ENCODE peak calls at places on chromosomes 16 and 17, in seven cellular contexts. One of them, this sample, is unnamed.

GRCh38 chr17:13931752-13932477 is 137.4 kb upstream of the COX10 start:
- DNase-seq in stomach: peak
- DNase-seq in CD4-positive, alpha-beta T cell: no peak
- DNase-seq in fibroblast of pulmonary artery: peak
- DNase-seq in AG09309: no peak
- DNase-seq in progenitor cell of endocrine pancreas: no peak
- DNase-seq in keratinocyte: peak
- DNase-seq in this sample: no peak

GRCh38 chr16:49362230-49362629 is 11.4 kb upstream of the C16orf78 start:
- DNase-seq in fibroblast of pulmonary artery: no peak
- DNase-seq in CD4-positive, alpha-beta T cell: no peak
- DNase-seq in keratinocyte: no peak
- DNase-seq in AG09309: no peak
- DNase-seq in progenitor cell of endocrine pancreas: no peak
- DNase-seq in stomach: no peak
- DNase-seq in this sample: no peak

GRCh38 chr17:67200727-67201301 is 44.2 kb downstream of the HELZ start:
- DNase-seq in CD4-positive, alpha-beta T cell: no peak
- DNase-seq in fibroblast of pulmonary artery: peak
- DNase-seq in stomach: no peak
- DNase-seq in progenitor cell of endocrine pancreas: no peak
- DNase-seq in AG09309: no peak
- DNase-seq in keratinocyte: no peak
- DNase-seq in this sample: no peak

GRCh38 chr17:56886288-56886721 is 27.5 kb downstream of the TRIM25 start:
- DNase-seq in keratinocyte: no peak
- DNase-seq in CD4-positive, alpha-beta T cell: no peak
- DNase-seq in AG09309: no peak
- DNase-seq in stomach: peak
- DNase-seq in progenitor cell of endocrine pancreas: no peak
- DNase-seq in fibroblast of pulmonary artery: no peak
- DNase-seq in this sample: no peak

GRCh38 chr17:5097101-5097834 is 14.4 kb downstream of the ZNF232 start:
- DNase-seq in stomach: peak
- DNase-seq in fibroblast of pulmonary artery: no peak
- DNase-seq in AG09309: no peak
- DNase-seq in CD4-positive, alpha-beta T cell: peak
- DNase-seq in keratinocyte: no peak
- DNase-seq in progenitor cell of endocrine pancreas: peak
- DNase-seq in this sample: peak

GRCh38 chr17:11980813-11981212 is 16.5 kb downstream of the ZNF18 start:
- DNase-seq in AG09309: no peak
- DNase-seq in progenitor cell of endocrine pancreas: no peak
- DNase-seq in CD4-positive, alpha-beta T cell: no peak
- DNase-seq in fibroblast of pulmonary artery: peak
- DNase-seq in keratinocyte: no peak
- DNase-seq in stomach: no peak
- DNase-seq in this sample: no peak

GRCh38 chr17:20241855-20242254 is 225.5 kb downstream of the LGALS9B start:
- DNase-seq in AG09309: no peak
- DNase-seq in keratinocyte: no peak
- DNase-seq in CD4-positive, alpha-beta T cell: no peak
- DNase-seq in stomach: no peak
- DNase-seq in progenitor cell of endocrine pancreas: no peak
- DNase-seq in fibroblast of pulmonary artery: no peak
- DNase-seq in this sample: no peak

GRCh38 chr17:72700226-72700625 is 392.3 kb downstream of the SLC39A11 start:
- DNase-seq in AG09309: no peak
- DNase-seq in stomach: no peak
- DNase-seq in progenitor cell of endocrine pancreas: no peak
- DNase-seq in CD4-positive, alpha-beta T cell: no peak
- DNase-seq in keratinocyte: no peak
- DNase-seq in fibroblast of pulmonary artery: no peak
- DNase-seq in this sample: no peak

GRCh38 chr17:41215681-41216080 is 10.8 kb upstream of the KRTAP9-2 start:
- DNase-seq in AG09309: no peak
- DNase-seq in progenitor cell of endocrine pancreas: no peak
- DNase-seq in CD4-positive, alpha-beta T cell: no peak
- DNase-seq in fibroblast of pulmonary artery: no peak
- DNase-seq in stomach: no peak
- DNase-seq in keratinocyte: no peak
- DNase-seq in this sample: no peak

GRCh38 chr17:81058263-81058871 is 23.4 kb downstream of the BAIAP2 start:
- DNase-seq in stomach: no peak
- DNase-seq in progenitor cell of endocrine pancreas: no peak
- DNase-seq in AG09309: no peak
- DNase-seq in CD4-positive, alpha-beta T cell: no peak
- DNase-seq in fibroblast of pulmonary artery: no peak
- DNase-seq in keratinocyte: no peak
- DNase-seq in this sample: no peak

GRCh38 chr16:50273888-50274770 is 7.8 kb downstream of the ADCY7 start:
- DNase-seq in stomach: no peak
- DNase-seq in fibroblast of pulmonary artery: no peak
- DNase-seq in CD4-positive, alpha-beta T cell: peak
- DNase-seq in progenitor cell of endocrine pancreas: no peak
- DNase-seq in AG09309: no peak
- DNase-seq in keratinocyte: no peak
- DNase-seq in this sample: no peak

GRCh38 chr17:57528084-57528451 is 217.0 kb downstream of the CCDC182 start:
- DNase-seq in fibroblast of pulmonary artery: no peak
- DNase-seq in stomach: no peak
- DNase-seq in AG09309: no peak
- DNase-seq in progenitor cell of endocrine pancreas: no peak
- DNase-seq in CD4-positive, alpha-beta T cell: no peak
- DNase-seq in keratinocyte: no peak
- DNase-seq in this sample: no peak

GRCh38 chr17:46733837-46734516 is 84.5 kb downstream of the WNT3 start:
- DNase-seq in fibroblast of pulmonary artery: peak
- DNase-seq in keratinocyte: no peak
- DNase-seq in stomach: no peak
- DNase-seq in progenitor cell of endocrine pancreas: no peak
- DNase-seq in AG09309: peak
- DNase-seq in CD4-positive, alpha-beta T cell: no peak
- DNase-seq in this sample: no peak

GRCh38 chr16:1642148-1642547 is 30.0 kb downstream of the CRAMP1 start:
- DNase-seq in stomach: no peak
- DNase-seq in fibroblast of pulmonary artery: no peak
- DNase-seq in keratinocyte: no peak
- DNase-seq in progenitor cell of endocrine pancreas: no peak
- DNase-seq in AG09309: no peak
- DNase-seq in CD4-positive, alpha-beta T cell: no peak
- DNase-seq in this sample: no peak

GRCh38 chr16:89844739-89845339 is 16.6 kb downstream of the SPIRE2 start:
- DNase-seq in progenitor cell of endocrine pancreas: no peak
- DNase-seq in stomach: no peak
- DNase-seq in keratinocyte: no peak
- DNase-seq in CD4-positive, alpha-beta T cell: no peak
- DNase-seq in fibroblast of pulmonary artery: no peak
- DNase-seq in AG09309: no peak
- DNase-seq in this sample: no peak

GRCh38 chr17:80414508-80414802 is 512 bp upstream of the ENDOV start:
- DNase-seq in fibroblast of pulmonary artery: peak
- DNase-seq in progenitor cell of endocrine pancreas: no peak
- DNase-seq in CD4-positive, alpha-beta T cell: no peak
- DNase-seq in stomach: no peak
- DNase-seq in keratinocyte: no peak
- DNase-seq in AG09309: no peak
- DNase-seq in this sample: no peak

GRCh38 chr17:55266958-55267688 is 2.4 kb downstream of the HLF start:
- DNase-seq in progenitor cell of endocrine pancreas: no peak
- DNase-seq in fibroblast of pulmonary artery: no peak
- DNase-seq in stomach: no peak
- DNase-seq in keratinocyte: no peak
- DNase-seq in CD4-positive, alpha-beta T cell: no peak
- DNase-seq in AG09309: no peak
- DNase-seq in this sample: no peak

GRCh38 chr17:82230627-82231311 is 1.9 kb downstream of the SLC16A3 start:
- DNase-seq in CD4-positive, alpha-beta T cell: peak
- DNase-seq in stomach: peak
- DNase-seq in progenitor cell of endocrine pancreas: peak
- DNase-seq in AG09309: peak
- DNase-seq in fibroblast of pulmonary artery: peak
- DNase-seq in keratinocyte: no peak
- DNase-seq in this sample: peak

GRCh38 chr17:47945080-47945479 is 3.7 kb downstream of the PNPO start:
- DNase-seq in progenitor cell of endocrine pancreas: no peak
- DNase-seq in keratinocyte: no peak
- DNase-seq in stomach: no peak
- DNase-seq in CD4-positive, alpha-beta T cell: no peak
- DNase-seq in fibroblast of pulmonary artery: peak
- DNase-seq in AG09309: peak
- DNase-seq in this sample: no peak

GRCh38 chr17:1533649-1534325 is 17.4 kb upstream of the INPP5K start:
- DNase-seq in fibroblast of pulmonary artery: no peak
- DNase-seq in CD4-positive, alpha-beta T cell: no peak
- DNase-seq in progenitor cell of endocrine pancreas: no peak
- DNase-seq in AG09309: no peak
- DNase-seq in stomach: no peak
- DNase-seq in keratinocyte: no peak
- DNase-seq in this sample: no peak

GRCh38 chr17:1535737-1536136 is 19.3 kb upstream of the INPP5K start:
- DNase-seq in CD4-positive, alpha-beta T cell: no peak
- DNase-seq in AG09309: no peak
- DNase-seq in fibroblast of pulmonary artery: no peak
- DNase-seq in keratinocyte: no peak
- DNase-seq in stomach: no peak
- DNase-seq in progenitor cell of endocrine pancreas: no peak
- DNase-seq in this sample: no peak

GRCh38 chr17:1529863-1530262 is 13.5 kb upstream of the INPP5K start:
- DNase-seq in fibroblast of pulmonary artery: no peak
- DNase-seq in keratinocyte: no peak
- DNase-seq in stomach: no peak
- DNase-seq in progenitor cell of endocrine pancreas: no peak
- DNase-seq in CD4-positive, alpha-beta T cell: no peak
- DNase-seq in AG09309: no peak
- DNase-seq in this sample: no peak

DNA sequence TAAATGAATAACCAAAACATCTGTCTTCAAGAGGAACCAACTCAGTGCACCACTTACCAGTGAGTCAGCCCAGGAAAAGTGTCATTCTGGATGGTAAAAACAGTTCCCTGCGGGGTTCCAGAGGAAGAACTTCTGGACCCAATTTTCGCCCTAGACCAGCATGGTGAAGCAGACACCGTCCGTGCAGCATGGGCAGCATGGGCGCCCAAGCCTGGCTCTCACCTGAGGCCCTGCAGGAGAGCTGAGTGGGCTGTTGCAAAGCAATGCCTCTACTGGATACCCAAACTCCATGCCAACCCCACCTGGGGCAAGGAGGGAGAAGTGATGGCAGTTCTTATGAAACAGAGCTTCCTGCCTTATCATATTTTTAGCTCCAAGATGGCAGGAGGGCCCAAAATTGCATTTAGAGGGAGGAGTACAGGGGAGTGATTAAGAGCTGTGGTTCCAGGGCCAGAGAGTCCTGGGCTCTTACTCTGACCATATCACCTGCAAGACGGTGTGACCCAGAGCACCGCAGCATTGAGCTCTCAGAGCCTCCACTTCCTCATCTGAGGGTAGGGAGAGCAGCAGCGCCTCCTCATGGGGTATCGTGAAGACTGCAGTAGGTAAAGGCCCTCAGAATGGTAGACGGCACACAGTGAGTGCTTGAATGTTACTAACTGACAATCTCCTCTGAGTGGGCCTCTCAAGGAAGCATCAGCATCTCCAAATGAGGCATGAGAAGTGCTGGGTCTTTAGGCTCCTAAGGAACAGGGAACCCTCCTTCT is 16.6 kb upstream of the INPP5K start:
- DNase-seq in stomach: no peak
- DNase-seq in AG09309: no peak
- DNase-seq in CD4-positive, alpha-beta T cell: peak
- DNase-seq in progenitor cell of endocrine pancreas: no peak
- DNase-seq in keratinocyte: no peak
- DNase-seq in fibroblast of pulmonary artery: peak
- DNase-seq in this sample: peak
- TF ChIP-seq CTCF in stomach: no peak
- TF ChIP-seq CTCF in AG09309: peak
- TF ChIP-seq CTCF in CD4-positive, alpha-beta T cell: peak
- TF ChIP-seq CTCF in progenitor cell of endocrine pancreas: peak
- TF ChIP-seq CTCF in keratinocyte: peak
- TF ChIP-seq CTCF in fibroblast of pulmonary artery: peak
- TF ChIP-seq CTCF in this sample: peak

GRCh38 chr16:86836503-86837125 is 258.3 kb downstream of the FOXL1 start:
- DNase-seq in AG09309: peak
- DNase-seq in CD4-positive, alpha-beta T cell: no peak
- DNase-seq in fibroblast of pulmonary artery: peak
- DNase-seq in progenitor cell of endocrine pancreas: no peak
- DNase-seq in keratinocyte: no peak
- DNase-seq in stomach: no peak
- DNase-seq in this sample: no peak
- TF ChIP-seq CTCF in AG09309: no peak
- TF ChIP-seq CTCF in CD4-positive, alpha-beta T cell: no peak
- TF ChIP-seq CTCF in fibroblast of pulmonary artery: no peak
- TF ChIP-seq CTCF in progenitor cell of endocrine pancreas: no peak
- TF ChIP-seq CTCF in keratinocyte: no peak
- TF ChIP-seq CTCF in stomach: no peak
- TF ChIP-seq CTCF in this sample: no peak

DNA sequence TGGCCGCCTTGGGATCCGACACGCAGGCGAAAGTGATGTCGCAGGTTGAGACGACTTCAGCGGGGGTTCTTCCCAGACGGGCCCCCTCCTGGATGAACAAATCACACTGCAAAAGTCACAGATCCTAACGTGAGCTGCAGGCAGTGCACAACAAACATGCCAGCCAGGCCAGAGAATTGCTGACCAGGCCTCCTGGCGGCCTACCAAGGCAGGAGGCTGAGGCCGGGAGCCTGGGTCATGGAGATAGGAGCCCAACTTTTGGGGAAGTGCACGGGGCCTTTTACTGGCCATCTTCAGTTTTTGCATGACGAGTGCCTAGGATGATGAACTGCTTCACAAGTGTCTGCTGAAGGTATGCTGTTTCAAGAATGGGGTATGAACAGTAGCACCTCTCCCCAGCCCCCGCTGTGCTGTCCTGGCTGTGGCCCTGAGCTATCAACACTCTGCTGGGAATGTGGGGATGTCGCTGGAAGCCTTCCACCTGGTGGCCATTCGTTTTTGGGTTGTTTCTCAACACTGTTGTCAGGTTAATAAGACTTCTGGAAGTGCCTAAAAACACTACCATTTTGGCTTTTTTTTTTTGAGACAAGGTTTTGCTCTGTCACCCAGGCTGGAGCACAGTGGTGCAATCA is 12.2 kb upstream of the ROGDI start:
- DNase-seq in progenitor cell of endocrine pancreas: no peak
- DNase-seq in fibroblast of pulmonary artery: no peak
- DNase-seq in CD4-positive, alpha-beta T cell: no peak
- DNase-seq in AG09309: no peak
- DNase-seq in stomach: no peak
- DNase-seq in keratinocyte: no peak
- DNase-seq in this sample: no peak
- TF ChIP-seq CTCF in progenitor cell of endocrine pancreas: no peak
- TF ChIP-seq CTCF in fibroblast of pulmonary artery: no peak
- TF ChIP-seq CTCF in CD4-positive, alpha-beta T cell: no peak
- TF ChIP-seq CTCF in AG09309: no peak
- TF ChIP-seq CTCF in stomach: no peak
- TF ChIP-seq CTCF in keratinocyte: no peak
- TF ChIP-seq CTCF in this sample: no peak

GRCh38 chr16:9415588-9415987 is 324.1 kb downstream of the HAPSTR1 start:
- DNase-seq in CD4-positive, alpha-beta T cell: no peak
- DNase-seq in keratinocyte: no peak
- DNase-seq in progenitor cell of endocrine pancreas: no peak
- DNase-seq in AG09309: no peak
- DNase-seq in stomach: no peak
- DNase-seq in fibroblast of pulmonary artery: no peak
- DNase-seq in this sample: no peak
- TF ChIP-seq CTCF in CD4-positive, alpha-beta T cell: no peak
- TF ChIP-seq CTCF in keratinocyte: no peak
- TF ChIP-seq CTCF in progenitor cell of endocrine pancreas: no peak
- TF ChIP-seq CTCF in AG09309: no peak
- TF ChIP-seq CTCF in stomach: no peak
- TF ChIP-seq CTCF in fibroblast of pulmonary artery: no peak
- TF ChIP-seq CTCF in this sample: no peak

This sample was measured in endothelial cell.